ENCODE peak calls at places on chromosomes 16 and 17, in four cellular contexts. V is K562, I is HepG2, B is GM12878. F is an unnamed sample.

GRCh38 chr17:76122411-76123126 is 18.5 kb downstream of the FOXJ1 start:
- DNase-seq in V (peak; percentile 17), I (no peak), B (no peak), F (no peak)

GRCh38 chr16:27195068-27195741 is 8.1 kb upstream of the KDM8 start:
- DNase-seq in V (no peak), I (no peak), B (no peak), F (no peak)

GRCh38 chr17:45311762-45312476 is 4.9 kb downstream of the MAP3K14 start:
- DNase-seq in V (no peak), I (peak; percentile 96), B (no peak), F (no peak)

GRCh38 chr17:51611585-51611984 is 351.2 kb downstream of the UTP18 start:
- DNase-seq in V (no peak), I (no peak), B (no peak), F (no peak)

GRCh38 chr16:22093952-22094351 is 1.6 kb downstream of the VWA3A start:
- DNase-seq in V (no peak), I (no peak), B (no peak), F (no peak)

GRCh38 chr17:19288453-19288852 is 51.3 kb downstream of the EPN2 start:
- DNase-seq in V (no peak), I (peak; percentile 59), B (no peak), F (no peak)

GRCh38 chr17:77959216-77959925 is 868 bp downstream of the TNRC6C start:
- DNase-seq in V (peak; percentile 48), I (no peak), B (no peak), F (no peak)

GRCh38 chr17:28397687-28398279 is 8.2 kb downstream of the SLC46A1 start:
- DNase-seq in V (no peak), I (no peak), B (no peak), F (no peak)

GRCh38 chr17:66560691-66561090 is 258.3 kb downstream of the PRKCA start:
- DNase-seq in V (no peak), I (no peak), B (no peak), F (no peak)

GRCh38 chr16:4682616-4683254 is 10.6 kb upstream of the NUDT16L1 start:
- DNase-seq in V (peak; percentile 65), I (peak; percentile 65), B (no peak), F (peak; percentile 64)

GRCh38 chr17:72687941-72688340 is 404.5 kb downstream of the SLC39A11 start:
- DNase-seq in V (no peak), I (no peak), B (no peak), F (no peak)

GRCh38 chr16:48099455-48099854 is 56.3 kb downstream of the ABCC12 start:
- DNase-seq in V (peak; percentile 33), I (no peak), B (no peak), F (peak; percentile 31)

GRCh38 chr16:23570992-23571632 is 13.6 kb downstream of the UBFD1 start:
- DNase-seq in V (no peak), I (no peak), B (no peak), F (no peak)

GRCh38 chr17:44522883-44523671 is 19.9 kb upstream of the GPATCH8 start:
- DNase-seq in V (peak; percentile 81), I (peak; percentile 82), B (peak; percentile 46), F (peak; percentile 84)

GRCh38 chr16:25838724-25839186 is 147.0 kb downstream of the HS3ST4 start:
- DNase-seq in V (peak; percentile 40), I (peak; percentile 69), B (peak; percentile 11), F (peak; percentile 36)

GRCh38 chr16:87559976-87560375 is 42.3 kb upstream of the JPH3 start:
- DNase-seq in V (no peak), I (no peak), B (no peak), F (no peak)

GRCh38 chr17:31252741-31253140 is 44.3 kb downstream of the OMG start:
- DNase-seq in V (no peak), I (no peak), B (no peak), F (no peak)

GRCh38 chr17:79739148-79740062 is 8.7 kb downstream of the ENPP7 start:
- DNase-seq in V (no peak), I (peak; percentile 57), B (no peak), F (no peak)

GRCh38 chr17:40522250-40522960 is 21.0 kb upstream of the TNS4 start:
- DNase-seq in V (no peak), I (no peak), B (no peak), F (no peak)

GRCh38 chr17:8057691-8058114 is 18.8 kb downstream of the ALOX15B start:
- DNase-seq in V (peak; percentile 71), I (peak; percentile 75), B (peak; percentile 45), F (peak; percentile 80)

GRCh38 chr17:3827124-3827773 is 18.8 kb downstream of the NCBP3 start:
- DNase-seq in V (peak; percentile 32), I (peak; percentile 79), B (no peak), F (peak; percentile 59)

GRCh38 chr16:11674818-11675560 is 6.7 kb downstream of the SNN start:
- DNase-seq in V (no peak), I (no peak), B (no peak), F (no peak)

GRCh38 chr17:14459955-14460354 is 159.1 kb downstream of the HS3ST3B1 start:
- DNase-seq in V (no peak), I (no peak), B (no peak), F (no peak)

GRCh38 chr17:7019839-7020519 is 2.9 kb upstream of the BCL6B start:
- DNase-seq in V (peak; percentile 41), I (no peak), B (no peak), F (peak; percentile 74)

GRCh38 chr17:5665164-5665563 is 80.9 kb upstream of the NLRP1 start:
- DNase-seq in V (no peak), I (no peak), B (no peak), F (no peak)

GRCh38 chr17:5662409-5663150 is 78.3 kb upstream of the NLRP1 start:
- DNase-seq in V (no peak), I (no peak), B (no peak), F (no peak)

DNA sequence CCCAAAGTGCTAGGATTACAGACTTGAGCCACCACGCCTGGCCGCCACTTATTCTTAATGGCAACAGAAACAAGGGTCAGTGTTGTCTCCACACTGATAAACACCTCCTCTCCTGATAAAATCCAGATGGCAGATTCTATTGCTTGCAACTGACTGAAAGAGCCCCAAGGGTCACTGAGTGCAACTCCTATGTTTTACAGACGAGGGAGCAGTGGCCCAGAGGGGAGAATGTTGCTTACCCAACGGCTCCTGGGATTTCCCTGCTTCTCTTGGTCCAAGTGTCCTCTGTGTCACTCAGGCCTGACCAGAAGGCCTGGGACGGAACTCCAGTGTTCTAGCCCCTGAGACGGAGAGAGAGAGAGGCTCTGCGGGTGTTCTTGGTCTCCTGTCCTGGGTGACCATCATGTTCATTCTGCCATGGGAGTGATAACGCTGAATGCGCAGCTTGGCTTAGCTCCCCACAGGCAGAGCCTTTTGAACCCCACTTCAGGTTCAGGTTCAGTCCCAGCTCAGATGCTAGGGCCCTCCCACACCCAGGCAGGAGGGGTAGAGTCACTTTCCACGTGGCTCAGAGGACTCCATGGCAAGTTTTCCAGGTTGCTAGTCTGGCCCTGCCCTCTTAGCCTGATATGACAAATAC is 77.3 kb upstream of the NLRP1 start:
- DNase-seq in V (no peak), I (no peak), B (no peak), F (no peak)
- TF ChIP-seq BHLHE40 in V (no peak), I (no peak), B (no peak), F (no peak)

DNA sequence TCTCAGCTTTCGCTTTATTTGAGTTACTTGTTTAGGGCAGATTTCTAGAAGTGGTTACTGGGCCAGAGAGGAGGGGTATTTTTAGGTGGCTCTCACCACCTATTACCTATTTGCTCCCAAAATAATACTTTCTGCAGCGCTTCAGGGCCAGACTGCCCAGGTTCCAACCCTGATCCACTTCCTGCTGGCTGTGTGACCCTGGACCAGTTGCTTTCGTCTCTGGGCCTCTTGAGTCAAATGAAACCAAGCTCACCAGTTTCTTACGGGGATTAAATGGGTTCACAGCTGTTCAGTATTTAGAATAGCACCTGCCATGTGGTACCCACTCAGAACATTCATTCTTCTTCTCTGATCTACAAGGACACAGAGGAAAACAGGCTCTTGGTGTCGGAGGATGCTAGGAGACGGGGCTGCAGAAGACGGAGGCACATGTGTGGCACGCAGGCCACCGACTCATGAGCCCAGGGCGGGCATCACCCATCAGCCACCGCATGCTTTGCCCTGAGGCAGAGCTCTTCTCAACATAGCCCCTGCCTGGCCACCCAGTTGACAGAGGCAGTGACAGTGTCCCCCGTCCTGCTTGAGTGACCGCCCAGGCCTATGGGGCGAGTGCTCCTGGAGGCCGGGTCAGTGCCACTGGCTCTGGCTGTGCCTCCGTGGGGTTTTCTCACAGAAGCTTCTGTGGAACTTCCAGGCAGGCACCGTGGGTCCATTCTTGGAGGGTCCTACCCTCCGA is 149.0 kb upstream of the PLCG2 start:
- DNase-seq in V (no peak), I (no peak), B (no peak), F (no peak)
- TF ChIP-seq FOXM1 in V (no peak), I (no peak), B (no peak), F (no peak)

GRCh38 chr17:56593073-56593740 is at the start of gene NOG:
- DNase-seq in V (no peak), I (no peak), B (no peak), F (peak; percentile 45)
- TF ChIP-seq BHLHE40 in V (no peak), I (no peak), B (no peak), F (no peak)

GRCh38 chr16:17560548-17560947 is 89.8 kb upstream of the XYLT1 start:
- DNase-seq in V (no peak), I (no peak), B (no peak), F (no peak)

GRCh38 chr16:17552351-17552750 is 81.6 kb upstream of the XYLT1 start:
- DNase-seq in V (no peak), I (no peak), B (no peak), F (no peak)

GRCh38 chr16:17557480-17557879 is 86.7 kb upstream of the XYLT1 start:
- DNase-seq in V (no peak), I (no peak), B (no peak), F (no peak)

GRCh38 chr16:17555176-17555575 is 84.4 kb upstream of the XYLT1 start:
- DNase-seq in V (no peak), I (no peak), B (no peak), F (no peak)

GRCh38 chr16:17556276-17557052 is 85.7 kb upstream of the XYLT1 start:
- DNase-seq in V (peak; percentile 40), I (peak; percentile 49), B (no peak), F (peak; percentile 38)
- TF ChIP-seq FOXM1 in V (no peak), I (no peak), B (no peak), F (no peak)

DNA sequence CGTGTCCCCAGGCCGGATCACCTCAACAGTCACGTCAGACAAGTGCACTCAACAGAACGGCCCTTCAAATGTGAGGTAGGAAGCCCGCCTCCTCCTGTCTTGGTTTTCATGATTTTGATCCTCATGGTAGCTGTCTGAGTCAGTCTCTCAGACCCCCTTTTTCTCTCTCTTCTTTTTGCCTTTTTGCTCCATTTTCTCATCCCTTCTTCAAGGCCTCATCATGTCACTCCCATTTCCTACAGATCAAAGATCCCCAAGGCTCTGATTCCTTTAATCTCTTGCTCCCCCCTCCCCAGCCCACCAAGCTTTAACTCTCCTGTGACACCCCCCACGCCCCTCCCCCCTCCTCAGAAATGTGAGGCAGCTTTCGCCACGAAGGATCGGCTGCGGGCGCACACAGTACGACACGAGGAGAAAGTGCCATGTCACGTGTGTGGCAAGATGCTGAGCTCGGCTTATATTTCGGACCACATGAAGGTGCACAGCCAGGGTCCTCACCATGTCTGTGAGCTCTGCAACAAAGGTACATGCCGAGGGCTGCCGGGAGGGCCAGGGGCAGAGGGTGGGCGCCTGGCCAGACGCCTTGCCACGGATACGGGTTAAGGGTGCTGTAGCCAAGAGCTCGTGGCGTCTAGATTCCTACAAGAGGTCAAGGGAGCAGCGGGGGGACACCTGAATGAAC is 2.0 kb downstream of the MAZ start:
- DNase-seq in V (no peak), I (no peak), B (no peak), F (no peak)
- TF ChIP-seq BHLHE40 in V (peak; percentile 68), I (no peak), B (no peak), F (no peak)

F was measured in HEK293T.